ENCODE peak calls at places on chromosomes 11 and 22, in eight cellular contexts. Q is IMR-90, U is upper lobe of left lung, W is Peyer's patch, C is right lobe of liver, H is ovary, R is uterus, D is esophagus muscularis mucosa. O is an unnamed sample.

GRCh38 chr11:60699282-60699681 is at the start of gene MS4A8:
- DNase-seq in W (no peak), C (no peak), D (peak; percentile 55), Q (no peak), H (no peak), R (no peak), U (no peak), O (no peak)

GRCh38 chr11:129408865-129409444 is 33.3 kb downstream of the BARX2 start:
- DNase-seq in C (no peak), R (no peak), H (no peak), U (no peak), W (no peak), Q (no peak), D (no peak), O (no peak)

GRCh38 chr11:129143335-129143734 is 48.8 kb downstream of the ARHGAP32 start:
- DNase-seq in W (peak; percentile 29), C (no peak), R (peak; percentile 79), Q (peak; percentile 99), D (no peak), H (no peak), U (peak; percentile 72), O (no peak)

GRCh38 chr22:33114570-33114969 is 56.4 kb upstream of the SYN3 start:
- DNase-seq in D (no peak), W (no peak), Q (no peak), H (no peak), C (no peak), U (no peak), R (no peak), O (no peak)

GRCh38 chr11:124633355-124633754 is 10.7 kb downstream of the TBRG1 start:
- DNase-seq in W (no peak), U (no peak), R (no peak), Q (peak; percentile 17), H (no peak), C (no peak), D (no peak), O (no peak)

GRCh38 chr11:12679471-12679870 is 5.2 kb downstream of the TEAD1 start:
- DNase-seq in Q (no peak), D (no peak), W (no peak), H (no peak), U (no peak), C (no peak), R (no peak), O (no peak)

GRCh38 chr22:37777122-37777687 is 30.5 kb upstream of the GCAT start:
- DNase-seq in U (peak; percentile 79), H (no peak), D (no peak), W (peak; percentile 18), C (peak; percentile 90), R (no peak), Q (peak; percentile 94), O (peak; percentile 48)

GRCh38 chr22:46537221-46537945 is at the start of gene CELSR1:
- DNase-seq in R (no peak), W (no peak), C (no peak), D (no peak), H (no peak), U (peak; percentile 84), Q (peak; percentile 11), O (no peak)

GRCh38 chr11:134539285-134539684 is 127.2 kb upstream of the B3GAT1 start:
- DNase-seq in D (no peak), H (no peak), C (peak; percentile 9), W (no peak), R (no peak), Q (no peak), U (no peak), O (no peak)

GRCh38 chr11:126310992-126311310 is 7.1 kb downstream of the DCPS start:
- DNase-seq in D (no peak), Q (peak; percentile 45), U (no peak), W (no peak), R (no peak), C (no peak), H (no peak), O (no peak)

DNA sequence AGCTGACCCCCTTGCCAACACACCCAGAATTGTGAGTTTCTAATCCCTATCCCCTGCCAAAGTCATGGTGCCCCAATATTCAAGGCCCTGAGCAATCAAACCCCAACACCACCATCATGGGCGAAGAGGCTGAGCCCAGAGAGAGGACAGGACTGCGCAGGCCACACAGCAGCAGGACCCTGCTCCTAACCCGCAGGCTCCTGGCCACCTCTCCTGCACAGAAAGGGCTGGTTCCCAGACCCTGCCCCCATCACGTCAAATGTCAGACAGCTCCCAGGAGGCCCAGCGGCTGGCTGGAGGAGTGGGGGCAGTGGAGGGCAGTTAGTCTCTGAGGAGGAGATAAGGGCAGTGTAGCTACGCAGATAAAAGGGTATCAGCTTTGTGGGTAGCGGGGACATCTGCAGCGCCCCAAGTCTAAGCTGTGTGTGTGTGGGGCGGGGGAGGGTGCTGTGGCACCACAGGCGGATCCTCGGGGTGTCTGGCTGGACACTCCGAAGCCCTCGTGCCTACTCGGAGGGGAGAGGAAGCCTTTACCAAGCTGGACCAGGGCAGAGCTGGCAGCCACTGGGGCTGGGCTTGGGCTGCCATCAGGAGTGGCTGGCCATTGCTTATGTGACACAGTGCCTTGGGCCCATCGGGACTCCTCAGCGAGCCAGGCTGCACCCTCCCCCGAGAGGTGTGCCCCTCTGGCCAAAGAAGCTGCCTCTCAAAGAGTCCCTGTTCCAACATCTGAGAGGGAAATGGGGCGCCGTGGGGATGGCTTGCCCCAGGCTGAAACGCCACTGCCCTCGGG is 21.5 kb downstream of the FADS3 start:
- DNase-seq in H (no peak), W (no peak), C (no peak), Q (no peak), D (no peak), R (no peak), U (no peak), O (no peak)
- TF ChIP-seq POLR2A in H (no peak), W (no peak), C (no peak), Q (no peak), D (no peak), R (no peak), U (no peak), O (no peak)

DNA sequence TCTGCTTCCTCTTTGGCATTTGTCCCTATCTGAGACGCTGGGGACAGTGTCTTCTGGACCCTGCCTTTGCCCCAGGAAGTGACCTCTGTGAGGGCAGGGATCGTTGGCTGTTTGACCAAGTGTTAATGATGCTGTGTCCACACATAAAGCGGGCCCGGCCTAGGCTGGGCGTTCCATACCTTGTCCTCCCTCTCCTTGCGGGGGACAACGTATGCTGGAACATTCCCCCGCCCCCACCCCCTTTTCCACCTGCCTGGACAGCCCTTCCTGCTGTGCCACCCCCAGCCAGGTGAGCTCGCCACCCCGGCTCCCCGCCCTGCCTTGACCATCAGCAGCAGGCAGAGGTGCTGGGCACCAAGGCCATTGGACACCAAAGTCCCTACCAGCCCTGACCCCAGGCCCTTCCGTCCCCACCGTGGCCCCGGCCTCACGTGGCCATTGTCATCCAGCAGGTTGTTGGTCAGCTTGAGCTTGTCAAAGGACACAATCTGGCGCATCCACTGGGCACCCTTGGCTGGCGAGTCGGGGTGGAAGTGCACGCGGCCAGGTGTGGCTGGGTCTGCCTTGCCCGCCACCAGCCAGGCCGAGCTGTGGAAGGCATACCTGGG is 4.1 kb upstream of the NUDT8 start:
- DNase-seq in H (no peak), R (no peak), W (no peak), U (no peak), Q (no peak), C (no peak), D (no peak), O (no peak)
- TF ChIP-seq POLR2A in H (no peak), R (no peak), W (no peak), U (no peak), Q (no peak), C (no peak), D (no peak), O (no peak)

DNA sequence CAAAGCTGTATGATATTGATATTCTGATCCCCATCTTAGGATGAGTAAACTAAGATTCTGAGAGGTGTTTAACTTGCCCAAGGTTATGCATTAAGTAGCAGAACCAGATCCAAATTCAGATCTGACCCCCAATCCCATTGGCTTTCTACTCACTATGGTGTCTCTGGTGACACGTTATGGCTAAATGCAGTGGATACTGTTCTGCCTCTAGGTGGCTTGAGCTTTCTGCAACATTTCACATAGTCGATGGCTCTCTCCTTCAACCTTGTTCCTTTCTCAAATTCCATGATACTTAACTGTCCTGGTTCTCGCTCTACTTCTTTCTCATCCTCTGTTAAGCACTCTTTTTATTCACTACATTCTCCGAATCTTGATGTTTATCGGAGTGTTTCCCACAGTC is 9.4 kb downstream of the C11orf97 start:
- DNase-seq in W (no peak), U (no peak), R (no peak), Q (no peak), H (no peak), C (no peak), D (no peak), O (no peak)
- TF ChIP-seq POLR2A in W (no peak), U (no peak), R (no peak), Q (no peak), H (no peak), C (no peak), D (no peak), O (no peak)

GRCh38 chr22:19962246-19962908 is 20.8 kb upstream of the TXNRD2 start:
- DNase-seq in C (peak; percentile 93), R (no peak), Q (peak; percentile 73), W (peak; percentile 49), U (peak; percentile 87), H (no peak), D (no peak), O (peak; percentile 78)
- TF ChIP-seq POLR2A in C (no peak), R (no peak), Q (no peak), W (peak; percentile 31), U (no peak), H (no peak), D (no peak), O (no peak)

DNA sequence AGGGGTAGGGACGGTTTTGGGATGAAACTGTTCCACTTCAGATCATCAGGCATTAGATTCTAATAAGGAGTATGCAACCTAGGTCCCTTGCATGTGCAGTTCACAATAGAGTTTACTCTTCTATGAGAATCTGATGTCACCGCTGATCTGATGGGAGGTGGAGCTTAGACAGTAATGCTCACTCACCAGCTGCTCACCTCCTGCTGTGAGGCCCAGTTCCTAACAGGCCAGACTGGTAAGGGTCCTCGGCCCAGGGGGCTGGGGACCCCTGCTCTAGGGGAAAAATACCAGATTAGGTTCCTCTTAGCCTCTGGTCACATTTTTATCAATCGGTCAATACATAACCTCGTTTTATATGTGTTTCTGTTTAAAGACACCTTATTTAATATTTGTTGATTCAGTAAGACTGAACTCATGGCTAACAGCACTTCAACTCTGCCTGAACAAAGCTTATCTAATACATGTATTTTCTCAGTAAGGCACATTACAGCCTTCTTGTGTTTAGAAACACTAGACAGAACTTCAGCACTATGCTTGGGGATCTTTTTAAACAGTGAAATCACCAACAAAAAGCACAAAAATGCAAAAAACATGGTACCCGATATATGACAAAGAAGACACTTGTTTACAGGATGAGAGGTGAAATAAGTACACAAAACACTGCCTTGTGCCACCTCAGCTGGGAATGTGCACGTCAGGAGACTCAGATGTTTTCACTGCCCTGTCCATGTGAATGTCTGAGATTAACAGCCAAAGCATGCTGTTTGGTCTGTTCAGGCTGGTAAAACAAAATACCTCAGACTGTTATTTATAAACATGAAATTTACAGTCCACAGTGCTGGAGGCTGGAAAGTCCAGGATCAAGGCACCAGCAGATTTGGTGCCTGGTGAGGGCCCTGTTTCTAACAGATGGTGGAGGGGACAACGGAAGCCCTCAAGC is 107.5 kb downstream of the USP35 start:
- DNase-seq in W (no peak), D (no peak), R (no peak), Q (peak; percentile 13), U (no peak), C (no peak), H (no peak), O (no peak)
- TF ChIP-seq POLR2A in W (no peak), D (no peak), R (no peak), Q (no peak), U (no peak), C (no peak), H (no peak), O (no peak)